ENCODE peak calls at places on chromosomes 16 and 17, in seven cellular contexts. S is SW480, V is iPS-NIHi11, Z is cardiac fibroblast, Y is neural crest cell, E is cardiac septum, X is T1000. B is an unnamed sample.

GRCh38 chr16:79307214-79307613 is 293.3 kb downstream of the MAF start:
- DNase-seq in S (no peak), V (no peak), Z (no peak), Y (no peak), E (no peak), X (no peak), B (no peak)

GRCh38 chr16:10971560-10971961 is 27.2 kb downstream of the CLEC16A start:
- DNase-seq in S (peak; percentile 63), V (peak; percentile 72), Z (peak; percentile 95), Y (peak; percentile 52), E (no peak), X (peak; percentile 65), B (peak; percentile 95)

GRCh38 chr17:44049294-44050080 is 17.0 kb downstream of the LSM12 start:
- DNase-seq in S (no peak), V (no peak), Z (no peak), Y (no peak), E (no peak), X (no peak), B (no peak)

GRCh38 chr17:14918540-14918939 is 346.6 kb downstream of the PMP22 start:
- DNase-seq in S (no peak), V (no peak), Z (peak; percentile 22), Y (no peak), E (no peak), X (no peak), B (no peak)

GRCh38 chr16:67549240-67549639 is 13.1 kb upstream of the CTCF start:
- DNase-seq in S (no peak), V (no peak), Z (no peak), Y (no peak), E (no peak), X (no peak), B (no peak)

GRCh38 chr16:55817236-55817912 is 15.5 kb downstream of the CES1 start:
- DNase-seq in S (no peak), V (no peak), Z (no peak), Y (no peak), E (no peak), X (no peak), B (no peak)

GRCh38 chr17:27318633-27319032 is 24.7 kb downstream of the WSB1 start:
- DNase-seq in S (no peak), V (no peak), Z (no peak), Y (no peak), E (no peak), X (no peak), B (no peak)

GRCh38 chr17:8630227-8630801 is at the start of gene MYH10:
- DNase-seq in S (no peak), V (no peak), Z (no peak), Y (peak; percentile 7), E (no peak), X (no peak), B (no peak)

GRCh38 chr17:81487487-81488275 is 24.9 kb downstream of the ACTG1 start:
- DNase-seq in S (peak; percentile 50), V (peak; percentile 94), Z (peak; percentile 74), Y (peak; percentile 74), E (peak; percentile 89), X (peak; percentile 41), B (peak; percentile 39)

GRCh38 chr17:79986441-79987186 is 49.1 kb downstream of the TBC1D16 start:
- DNase-seq in S (peak; percentile 65), V (no peak), Z (peak; percentile 62), Y (no peak), E (peak; percentile 39), X (no peak), B (no peak)

GRCh38 chr17:49842846-49843245 is 5.0 kb downstream of the TAC4 start:
- DNase-seq in S (no peak), V (no peak), Z (no peak), Y (no peak), E (no peak), X (no peak), B (no peak)

GRCh38 chr17:58344047-58344790 is 7.8 kb downstream of the SUPT4H1 start:
- DNase-seq in S (no peak), V (no peak), Z (no peak), Y (no peak), E (no peak), X (no peak), B (no peak)

GRCh38 chr16:54072237-54072636 is 214.3 kb downstream of the IRX3 start:
- DNase-seq in S (no peak), V (no peak), Z (no peak), Y (no peak), E (no peak), X (no peak), B (no peak)

GRCh38 chr16:85735225-85735722 is 15.6 kb downstream of the C16orf74 start:
- DNase-seq in S (no peak), V (no peak), Z (no peak), Y (no peak), E (no peak), X (no peak), B (no peak)

GRCh38 chr17:42135664-42136653 is 13.4 kb downstream of the HSPB9 start:
- DNase-seq in S (no peak), V (peak; percentile 64), Z (peak; percentile 82), Y (no peak), E (peak; percentile 82), X (no peak), B (no peak)

GRCh38 chr17:80287038-80287437 is 26.4 kb downstream of the RNF213 start:
- DNase-seq in S (no peak), V (no peak), Z (no peak), Y (no peak), E (no peak), X (no peak), B (no peak)

GRCh38 chr16:11128211-11129123 is 127.5 kb downstream of the SOCS1 start:
- DNase-seq in S (no peak), V (no peak), Z (peak; percentile 74), Y (no peak), E (no peak), X (no peak), B (no peak)

GRCh38 chr16:9798474-9798873 is 383.8 kb downstream of the GRIN2A start:
- DNase-seq in S (no peak), V (no peak), Z (no peak), Y (no peak), E (no peak), X (no peak), B (no peak)

GRCh38 chr17:36534117-36534880 is at the start of gene MYO19:
- DNase-seq in S (peak; percentile 69), V (peak; percentile 82), Z (peak; percentile 60), Y (peak; percentile 44), E (peak; percentile 76), X (peak; percentile 48), B (no peak)

GRCh38 chr16:9160551-9160911 is 69.1 kb downstream of the HAPSTR1 start:
- DNase-seq in S (no peak), V (no peak), Z (no peak), Y (no peak), E (no peak), X (no peak), B (no peak)

GRCh38 chr16:85174871-85175723 is 62.8 kb upstream of the CIBAR2 start:
- DNase-seq in S (no peak), V (no peak), Z (no peak), Y (no peak), E (no peak), X (no peak), B (no peak)

GRCh38 chr16:8641671-8642070 is 20.2 kb downstream of the METTL22 start:
- DNase-seq in S (no peak), V (no peak), Z (no peak), Y (no peak), E (no peak), X (no peak), B (no peak)

GRCh38 chr16:79920685-79921084 is 320.1 kb upstream of the MAF start:
- DNase-seq in S (no peak), V (no peak), Z (no peak), Y (no peak), E (no peak), X (no peak), B (no peak)

B was measured in NT2/D1.